ENCODE peak calls at places on chromosomes 1 and 21, in five cellular contexts. M is cardiac muscle cell, S is gastrocnemius medialis, K is H9, P is thyroid gland. L is an unnamed sample.

GRCh38 chr1:236354330-236355147 is 39.5 kb upstream of the EDARADD start:
- DNase-seq in K (no peak), P (no peak), S (no peak), M (peak; percentile 24), L (no peak)

GRCh38 chr21:36113647-36114428 is 21.0 kb upstream of the CBR3 start:
- DNase-seq in K (no peak), P (no peak), S (no peak), M (no peak), L (no peak)

GRCh38 chr1:24300971-24301370 is 18.2 kb upstream of the GRHL3 start:
- DNase-seq in K (no peak), M (no peak), S (no peak), P (peak; percentile 90), L (no peak)

GRCh38 chr1:75725256-75725655 is 747 bp downstream of the ACADM start:
- DNase-seq in K (no peak), S (no peak), P (no peak), M (no peak), L (no peak)

GRCh38 chr1:226111109-226111864 is 48.8 kb downstream of the H3-3A start:
- DNase-seq in P (no peak), K (no peak), M (peak; percentile 40), S (no peak), L (no peak)

GRCh38 chr1:20584890-20585289 is 4.0 kb upstream of the CDA start:
- DNase-seq in S (no peak), M (no peak), P (peak; percentile 10), K (peak; percentile 59), L (no peak)

GRCh38 chr21:26098758-26099157 is 71.8 kb downstream of the APP start:
- DNase-seq in P (no peak), K (no peak), S (no peak), M (no peak), L (no peak)

GRCh38 chr1:214670098-214670497 is 67.1 kb downstream of the CENPF start:
- DNase-seq in S (no peak), P (peak; percentile 46), K (no peak), M (peak; percentile 60), L (peak; percentile 28)

GRCh38 chr1:109197163-109198042 is 16.3 kb upstream of the SARS1 start:
- DNase-seq in S (no peak), K (peak; percentile 50), P (no peak), M (peak; percentile 71), L (peak; percentile 71)

GRCh38 chr1:36222481-36223372 is 1.5 kb upstream of the THRAP3 start:
- DNase-seq in P (no peak), M (no peak), S (no peak), K (no peak), L (peak; percentile 59)

GRCh38 chr1:167110586-167110985 is 16.7 kb downstream of the STYXL2 start:
- DNase-seq in P (no peak), S (no peak), K (no peak), M (no peak), L (no peak)

GRCh38 chr1:57003398-57004139 is 37.8 kb upstream of the C8B start:
- DNase-seq in P (no peak), K (no peak), M (no peak), S (no peak), L (no peak)

GRCh38 chr1:27656157-27656893 is 15.7 kb downstream of the IFI6 start:
- DNase-seq in K (peak; percentile 89), M (no peak), P (peak; percentile 57), S (peak; percentile 85), L (peak; percentile 81)

GRCh38 chr21:38985423-38986378 is 180.0 kb downstream of the ETS2 start:
- DNase-seq in M (no peak), P (peak; percentile 92), K (no peak), S (peak; percentile 65), L (peak; percentile 85)

GRCh38 chr1:6358144-6358624 is 35.4 kb downstream of the ACOT7 start:
- DNase-seq in P (no peak), K (no peak), M (no peak), S (no peak), L (no peak)

GRCh38 chr1:6355621-6356020 is 37.9 kb downstream of the ACOT7 start:
- DNase-seq in S (no peak), P (no peak), K (no peak), M (no peak), L (no peak)

GRCh38 chr1:6359568-6360496 is 33.7 kb downstream of the ACOT7 start:
- DNase-seq in P (peak; percentile 62), K (peak; percentile 67), S (no peak), M (peak; percentile 56), L (peak; percentile 78)

GRCh38 chr1:6358757-6359567 is 34.6 kb downstream of the ACOT7 start:
- DNase-seq in M (peak; percentile 20), S (no peak), P (no peak), K (no peak), L (no peak)

GRCh38 chr1:6357243-6357929 is 36.2 kb downstream of the ACOT7 start:
- DNase-seq in K (peak; percentile 78), S (no peak), P (no peak), M (no peak), L (no peak)
- H3K4me1 ChIP-seq in K (no peaks in the 10 kb centered on the region), S (peaks cover 21% of the 10 kb centered on the region), P (peaks cover 33% of the 10 kb centered on the region), M (peaks cover 16% of the 10 kb centered on the region), L (peaks cover 35% of the 10 kb centered on the region)

GRCh38 chr1:178688244-178688643 is 36.8 kb upstream of the RALGPS2 start:
- DNase-seq in P (no peak), M (no peak), S (peak; percentile 65), K (no peak), L (no peak)

GRCh38 chr1:178684111-178684510 is 40.9 kb upstream of the RALGPS2 start:
- DNase-seq in K (no peak), M (no peak), S (no peak), P (no peak), L (no peak)

GRCh38 chr1:178683304-178683703 is 41.7 kb upstream of the RALGPS2 start:
- DNase-seq in P (no peak), K (no peak), S (no peak), M (no peak), L (no peak)

GRCh38 chr1:178684542-178685000 is 40.5 kb upstream of the RALGPS2 start:
- DNase-seq in K (no peak), S (peak; percentile 21), P (no peak), M (no peak), L (no peak)

DNA sequence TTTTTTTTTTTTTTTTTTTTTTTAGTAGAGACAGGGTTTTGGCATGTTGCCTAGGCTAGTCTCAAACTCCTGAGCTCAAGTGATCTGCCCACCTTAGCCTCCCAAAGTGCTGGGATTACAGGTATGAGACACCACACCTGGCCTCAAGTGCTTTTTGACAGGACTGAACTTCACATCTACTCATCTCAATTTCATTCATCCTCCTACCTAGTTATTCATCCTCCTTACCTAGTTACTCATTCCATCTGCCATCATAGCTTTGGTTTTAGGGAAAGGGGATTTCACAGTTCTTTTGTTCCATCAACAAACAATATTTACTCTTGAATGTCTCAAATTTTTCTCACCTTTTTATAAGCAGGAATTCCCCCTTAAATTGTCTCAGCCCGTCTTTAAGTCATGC is 38.6 kb upstream of the RALGPS2 start:
- DNase-seq in P (no peak), M (no peak), K (no peak), S (no peak), L (no peak)
- H3K4me1 ChIP-seq in P (no peaks in the 10 kb centered on the region), M (no peaks in the 10 kb centered on the region), K (no peaks in the 10 kb centered on the region), S (no peaks in the 10 kb centered on the region), L (no peaks in the 10 kb centered on the region)

GRCh38 chr1:154488942-154489341 is 13.1 kb upstream of the TDRD10 start:
- DNase-seq in M (no peak), P (no peak), K (no peak), S (no peak), L (no peak)
- H3K4me1 ChIP-seq in M (peaks cover 8% of the 10 kb centered on the region), P (peaks cover 27% of the 10 kb centered on the region), K (no peaks in the 10 kb centered on the region), S (peaks cover 8% of the 10 kb centered on the region), L (no peaks in the 10 kb centered on the region)

GRCh38 chr1:159014003-159014571 is 4.4 kb downstream of the IFI16 start:
- DNase-seq in P (no peak), S (no peak), M (no peak), K (no peak), L (no peak)
- H3K4me1 ChIP-seq in P (peaks cover 4% of the 10 kb centered on the region), S (no peaks in the 10 kb centered on the region), M (no peaks in the 10 kb centered on the region), K (no peaks in the 10 kb centered on the region), L (peaks cover 50% of the 10 kb centered on the region)

GRCh38 chr1:206682111-206682510 is 2.6 kb upstream of the MAPKAPK2 start:
- DNase-seq in P (no peak), K (no peak), S (no peak), M (no peak), L (no peak)
- H3K4me1 ChIP-seq in P (peaks cover 12% of the 10 kb centered on the region), K (peaks cover 3% of the 10 kb centered on the region), S (peaks cover 17% of the 10 kb centered on the region), M (peaks cover 5% of the 10 kb centered on the region), L (no peaks in the 10 kb centered on the region)

L was measured in tibial artery.